ENCODE peak calls at places on chromosomes 12 and 14, in ten cellular contexts. U is astrocyte, R is PC-3, V is neural progenitor cell, W is GM23248, F is A673, G is HCT116, M is fibroblast of lung, J is MM.1S, N is HepG2. O is an unnamed sample.

GRCh38 chr12:91327889-91328288 is 145.3 kb upstream of the DCN start:
- DNase-seq in W (peak), J (no peak), R (peak), F (no peak), N (no peak), U (peak), G (no peak), M (peak), V (no peak), O (no peak)

GRCh38 chr14:104334812-104335161 is 196.4 kb downstream of the KIF26A start:
- DNase-seq in M (no peak), R (no peak), G (no peak), J (no peak), V (no peak), W (no peak), F (no peak), U (no peak), N (no peak), O (no peak)

GRCh38 chr12:15984097-15984800 is 73.1 kb downstream of the DERA start:
- DNase-seq in W (peak), F (no peak), N (no peak), R (peak), J (no peak), M (no peak), U (peak), V (no peak), G (no peak), O (no peak)

GRCh38 chr14:74608959-74609611 is 3.0 kb downstream of the LTBP2 start:
- DNase-seq in M (peak), G (peak), R (peak), V (peak), U (peak), N (peak), F (peak), J (peak), W (peak), O (peak)

GRCh38 chr14:88245321-88245720 is 77.7 kb downstream of the KCNK10 start:
- DNase-seq in N (no peak), W (peak), G (no peak), M (no peak), R (peak), J (no peak), U (no peak), V (peak), F (peak), O (no peak)

GRCh38 chr14:23385840-23386657 is 9.2 kb downstream of the CMTM5 start:
- DNase-seq in U (no peak), G (no peak), V (no peak), N (peak), F (no peak), J (no peak), W (no peak), M (no peak), R (no peak), O (no peak)

GRCh38 chr14:64879635-64880381 is at the start of gene SPTB:
- DNase-seq in R (peak), N (no peak), M (no peak), V (peak), W (peak), U (no peak), G (no peak), J (peak), F (peak), O (no peak)

GRCh38 chr12:104166465-104166864 is 28.5 kb upstream of the NFYB start:
- DNase-seq in R (no peak), V (no peak), G (no peak), W (no peak), F (no peak), N (no peak), U (peak), J (no peak), M (peak), O (no peak)

GRCh38 chr12:111405149-111405855 is 421 bp upstream of the SH2B3 start:
- DNase-seq in R (peak), N (peak), J (peak), F (peak), W (peak), M (peak), G (peak), U (peak), V (peak), O (no peak)

GRCh38 chr12:100234591-100235304 is 32.1 kb downstream of the DEPDC4 start:
- DNase-seq in W (peak), M (peak), F (peak), G (peak), R (peak), N (peak), V (peak), J (peak), U (peak), O (peak)

GRCh38 chr14:20415723-20416622 is 2.7 kb upstream of the TEP1 start:
- DNase-seq in U (peak), W (peak), V (peak), N (peak), F (peak), G (peak), J (peak), M (peak), R (peak), O (peak)

GRCh38 chr12:68111995-68112394 is 47.5 kb downstream of the IFNG start:
- DNase-seq in J (no peak), V (no peak), F (no peak), W (no peak), U (peak), G (no peak), M (no peak), N (no peak), R (no peak), O (no peak)

GRCh38 chr14:68000516-68000915 is 180.9 kb downstream of the RAD51B start:
- DNase-seq in N (no peak), J (no peak), U (no peak), W (peak), R (no peak), V (no peak), G (no peak), M (no peak), F (no peak), O (no peak)

GRCh38 chr12:107564946-107565345 is 120.7 kb upstream of the PWP1 start:
- DNase-seq in R (peak), J (peak), V (peak), U (no peak), W (peak), N (peak), F (peak), G (peak), M (peak), O (no peak)

DNA sequence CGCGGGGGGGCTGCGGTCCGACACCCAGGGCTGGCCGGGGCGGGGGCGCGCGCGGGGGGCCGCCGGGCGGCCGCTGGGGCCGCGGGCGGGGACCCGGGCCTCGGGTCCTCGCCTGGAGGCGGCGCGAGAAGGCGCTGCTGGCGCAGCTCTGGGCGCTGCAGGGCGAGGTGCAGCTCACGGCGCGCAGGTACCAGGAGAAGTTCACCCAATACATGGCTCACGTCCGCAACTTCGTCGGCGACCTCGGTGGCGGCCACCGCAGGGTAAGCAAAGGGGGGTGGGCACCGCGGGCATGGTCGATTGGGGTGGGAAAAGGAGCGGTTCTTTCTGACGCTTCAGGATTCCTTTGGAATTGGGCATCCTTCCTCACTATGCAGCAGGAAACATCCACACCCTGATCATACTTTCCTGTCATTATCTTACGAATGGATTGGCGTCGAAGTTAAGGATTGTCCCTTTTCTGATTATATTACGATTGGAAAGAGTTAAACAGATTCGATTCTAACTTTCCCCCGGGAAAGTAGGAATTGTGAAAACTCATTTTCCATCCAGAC is 798 bp downstream of the PDZRN4 start:
- DNase-seq in M (no peak), R (no peak), N (no peak), W (no peak), V (no peak), F (no peak), J (no peak), U (no peak), G (no peak), O (no peak)
- TF ChIP-seq EZH2 in M (no peak), R (no peak), N (no peak), W (no peak), V (peak), F (no peak), J (no peak), U (no peak), G (no peak), O (no peak)

GRCh38 chr14:24439830-24440605 is 2.6 kb downstream of the SDR39U1 start:
- DNase-seq in U (no peak), N (no peak), V (no peak), J (no peak), W (no peak), M (no peak), R (no peak), G (no peak), F (no peak), O (no peak)

GRCh38 chr14:24441904-24442239 is 704 bp downstream of the SDR39U1 start:
- DNase-seq in F (no peak), M (no peak), R (peak), N (no peak), W (peak), J (no peak), V (no peak), G (no peak), U (peak), O (no peak)

GRCh38 chr14:24441485-24441884 is 1.1 kb downstream of the SDR39U1 start:
- DNase-seq in W (no peak), F (no peak), M (no peak), U (no peak), G (no peak), V (no peak), J (no peak), N (no peak), R (no peak), O (no peak)

GRCh38 chr14:24439257-24439656 is 3.3 kb downstream of the SDR39U1 start:
- DNase-seq in W (no peak), N (no peak), R (no peak), U (no peak), J (no peak), F (no peak), G (no peak), V (no peak), M (no peak), O (no peak)

GRCh38 chr14:24440606-24441399 is 1.8 kb downstream of the SDR39U1 start:
- DNase-seq in W (no peak), F (no peak), R (no peak), M (no peak), U (no peak), G (no peak), V (no peak), N (no peak), J (no peak), O (no peak)
- H3K4me3 ChIP-seq in W (peak), F (peak), R (peak), M (peak), U (no peak), G (peak), V (no peak), N (no peak), J (no peak), O (peak)

GRCh38 chr12:23756416-23756815 is 193.1 kb downstream of the SOX5 start:
- DNase-seq in G (no peak), J (no peak), F (no peak), U (no peak), W (no peak), N (no peak), V (peak), M (no peak), R (no peak), O (no peak)
- TF ChIP-seq EZH2 in G (no peak), J (no peak), F (no peak), U (no peak), W (no peak), N (no peak), V (no peak), M (no peak), R (no peak), O (no peak)

DNA sequence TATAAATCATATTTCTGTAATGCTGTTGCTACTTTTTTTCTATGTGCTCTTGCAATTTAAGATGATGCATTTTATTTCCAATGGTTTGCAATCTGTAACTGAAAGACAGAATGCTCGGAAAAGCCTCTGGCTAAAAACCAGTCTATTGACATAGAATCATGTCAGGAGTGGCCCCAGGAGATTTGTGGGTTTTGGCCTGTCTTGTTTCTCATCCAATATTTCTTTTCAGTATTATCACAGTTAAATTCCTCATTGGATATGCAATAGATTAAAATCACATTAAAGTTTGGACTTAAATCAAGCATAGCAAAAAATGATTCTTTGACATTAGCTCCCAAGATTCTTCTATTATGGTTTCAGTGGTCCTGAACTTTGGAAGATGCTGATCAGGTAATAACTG is 19.1 kb upstream of the SLC38A2 start:
- DNase-seq in U (peak), W (peak), M (peak), F (no peak), N (no peak), V (no peak), G (no peak), J (no peak), R (no peak), O (no peak)
- H3K4me3 ChIP-seq in U (no peak), W (no peak), M (no peak), F (no peak), N (no peak), V (no peak), G (no peak), J (no peak), R (no peak), O (peak)

DNA sequence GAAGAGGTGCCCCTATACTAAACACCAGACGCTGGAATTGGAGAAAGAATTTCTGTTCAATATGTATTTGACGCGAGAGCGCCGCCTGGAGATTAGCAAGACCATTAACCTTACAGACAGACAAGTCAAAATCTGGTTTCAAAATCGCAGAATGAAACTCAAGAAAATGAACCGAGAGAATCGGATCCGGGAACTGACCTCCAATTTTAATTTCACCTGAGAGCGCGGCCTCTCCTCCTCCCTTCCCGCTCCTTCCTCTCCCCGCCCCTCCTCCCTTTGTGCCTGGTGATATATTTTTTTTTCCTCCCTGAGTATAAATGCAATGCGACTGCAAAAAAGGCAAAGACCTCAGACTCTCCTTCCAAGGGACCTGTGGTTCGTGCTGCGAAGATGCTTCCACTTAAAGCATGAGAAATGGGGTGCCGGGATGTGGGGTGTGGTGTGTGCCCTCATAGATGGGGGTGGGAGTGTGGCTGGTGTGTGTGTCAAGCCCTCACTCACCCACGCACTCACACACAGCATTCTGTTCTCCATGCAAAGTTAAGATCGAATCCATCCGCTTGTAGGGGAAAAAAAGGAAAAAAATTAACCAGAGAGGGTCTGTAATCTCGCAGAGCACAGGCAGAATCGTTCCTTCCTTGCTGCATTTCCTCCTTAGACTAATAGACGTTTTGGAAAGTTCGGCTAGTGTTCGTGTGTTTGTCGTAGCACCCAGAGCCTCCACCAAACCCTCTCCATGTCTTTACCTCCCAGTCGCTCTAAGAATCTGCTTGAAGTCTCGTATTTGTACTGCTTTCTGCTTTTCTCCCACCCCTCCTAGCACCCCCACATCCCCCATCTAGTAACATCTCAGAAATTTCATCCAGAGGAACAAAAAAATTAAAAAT is 4.5 kb downstream of the HOXC10 start:
- DNase-seq in J (peak), N (peak), W (peak), M (peak), F (peak), G (no peak), V (peak), U (no peak), R (peak), O (peak)
- TF ChIP-seq EZH2 in J (peak), N (no peak), W (no peak), M (peak), F (no peak), G (no peak), V (peak), U (peak), R (no peak), O (no peak)

GRCh38 chr14:100067481-100067880 is 2.3 kb downstream of the EVL start:
- DNase-seq in J (no peak), G (no peak), U (no peak), V (no peak), F (no peak), R (no peak), N (no peak), W (no peak), M (no peak), O (no peak)

GRCh38 chr14:100065161-100065871 is at the start of gene EVL:
- DNase-seq in V (no peak), R (no peak), N (no peak), G (no peak), M (no peak), J (peak), W (no peak), F (no peak), U (no peak), O (peak)

GRCh38 chr14:100067971-100068959 is 3.0 kb downstream of the EVL start:
- DNase-seq in J (no peak), U (peak), N (no peak), R (peak), W (peak), V (no peak), F (peak), M (no peak), G (peak), O (no peak)

GRCh38 chr14:100065942-100066574 is 836 bp downstream of the EVL start:
- DNase-seq in R (no peak), F (no peak), V (no peak), M (no peak), U (no peak), G (no peak), J (no peak), W (no peak), N (no peak), O (no peak)

GRCh38 chr14:100066984-100067383 is 1.8 kb downstream of the EVL start:
- DNase-seq in R (no peak), U (no peak), F (no peak), V (no peak), G (no peak), J (no peak), N (no peak), M (no peak), W (no peak), O (no peak)
- H3K4me3 ChIP-seq in R (no peak), U (no peak), F (no peak), V (no peak), G (no peak), J (no peak), N (no peak), M (no peak), W (no peak), O (no peak)

DNA sequence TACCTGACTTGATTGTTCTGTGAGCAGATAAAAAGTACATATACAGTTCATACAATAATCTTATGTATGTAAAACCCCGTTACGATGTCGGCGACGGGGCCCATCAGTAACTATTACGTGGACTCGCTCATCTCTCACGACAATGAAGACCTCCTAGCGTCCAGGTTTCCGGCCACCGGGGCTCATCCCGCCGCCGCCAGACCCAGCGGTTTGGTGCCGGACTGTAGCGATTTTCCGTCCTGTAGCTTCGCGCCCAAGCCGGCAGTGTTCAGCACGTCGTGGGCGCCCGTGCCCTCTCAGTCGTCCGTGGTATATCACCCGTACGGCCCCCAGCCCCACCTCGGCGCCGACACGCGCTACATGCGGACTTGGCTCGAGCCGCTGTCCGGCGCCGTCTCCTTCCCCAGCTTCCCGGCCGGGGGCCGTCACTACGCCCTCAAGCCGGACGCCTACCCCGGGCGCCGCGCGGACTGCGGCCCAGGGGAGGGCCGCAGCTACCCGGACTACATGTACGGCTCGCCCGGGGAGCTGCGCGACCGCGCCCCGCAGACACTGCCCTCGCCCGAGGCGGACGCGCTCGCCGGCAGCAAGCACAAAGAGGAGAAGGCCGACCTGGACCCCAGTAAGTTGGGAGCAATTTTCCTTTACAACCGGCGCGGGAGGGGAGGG is at the start of gene HOXC9:
- DNase-seq in G (no peak), F (no peak), R (no peak), U (no peak), V (no peak), N (no peak), M (no peak), W (peak), J (no peak), O (no peak)
- TF ChIP-seq EZH2 in G (no peak), F (no peak), R (no peak), U (peak), V (peak), N (peak), M (peak), W (no peak), J (no peak), O (no peak)

GRCh38 chr12:132886529-132887477 is 602 bp downstream of the CHFR start:
- DNase-seq in V (no peak), F (peak), U (no peak), G (no peak), M (peak), R (no peak), W (peak), N (peak), J (no peak), O (no peak)

GRCh38 chr12:132887513-132888341 is at the start of gene CHFR:
- DNase-seq in V (peak), R (peak), U (peak), G (no peak), M (peak), F (peak), N (peak), J (no peak), W (peak), O (no peak)

DNA sequence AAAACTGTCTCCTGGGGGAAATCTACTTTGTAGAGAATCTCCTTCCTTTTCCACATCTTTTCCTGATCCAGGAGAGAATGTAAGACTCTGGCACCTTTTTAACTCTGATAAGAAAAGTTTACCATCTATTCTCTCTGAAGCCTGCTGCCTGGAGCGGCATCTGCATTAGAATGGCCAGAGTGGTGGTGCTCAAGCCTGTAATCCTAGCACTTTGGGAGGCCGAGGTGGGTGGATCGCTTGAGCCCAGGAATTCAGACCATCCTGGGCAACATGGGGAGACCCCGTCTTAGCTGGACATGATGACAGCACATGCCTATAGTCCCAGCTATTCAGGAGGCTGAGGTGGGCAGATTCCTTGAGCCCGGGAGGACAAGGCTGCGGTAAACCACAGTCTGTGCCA is 1.4 kb upstream of the CHFR start:
- DNase-seq in R (no peak), M (no peak), F (no peak), V (peak), J (no peak), N (no peak), G (no peak), U (no peak), W (no peak), O (no peak)
- H3K4me3 ChIP-seq in R (no peak), M (no peak), F (no peak), V (peak), J (no peak), N (no peak), G (no peak), U (no peak), W (no peak), O (no peak)